ENCODE peak calls at places on chromosomes 12 and 14, in ten cellular contexts. Q, A, R, B, Z, L, V, J, X and U are unnamed samples.

GRCh38 chr12:31507966-31508365 is 83.0 kb downstream of the DENND5B start:
- DNase-seq in Q (no peak), A (no peak), R (no peak), B (no peak), Z (no peak), L (no peak), V (no peak), J (no peak), X (no peak), U (no peak)

GRCh38 chr12:1398673-1399072 is 195.7 kb downstream of the FBXL14 start:
- DNase-seq in Q (no peak), A (no peak), R (peak; percentile 29), B (no peak), Z (no peak), L (no peak), V (no peak), J (no peak), X (no peak), U (no peak)

GRCh38 chr14:90903101-90903500 is 86.9 kb upstream of the TTC7B start:
- DNase-seq in Q (peak; percentile 68), A (peak; percentile 55), R (peak; percentile 49), B (peak; percentile 41), Z (peak; percentile 59), L (no peak), V (peak; percentile 61), J (no peak), X (peak; percentile 58), U (peak; percentile 44)

GRCh38 chr12:118297284-118297683 is 75.4 kb downstream of the TAOK3 start:
- DNase-seq in Q (no peak), A (no peak), R (no peak), B (no peak), Z (no peak), L (no peak), V (no peak), J (no peak), X (no peak), U (no peak)

GRCh38 chr12:90729741-90730140 is 225.2 kb downstream of the CCER1 start:
- DNase-seq in Q (no peak), A (no peak), R (no peak), B (no peak), Z (no peak), L (no peak), V (no peak), J (no peak), X (no peak), U (no peak)

GRCh38 chr12:133221241-133221640 is 14.4 kb downstream of the ANHX start:
- DNase-seq in Q (no peak), A (no peak), R (no peak), B (no peak), Z (no peak), L (no peak), V (no peak), J (no peak), X (no peak), U (no peak)

GRCh38 chr14:53670701-53671100 is 285.9 kb downstream of the BMP4 start:
- DNase-seq in Q (no peak), A (no peak), R (no peak), B (no peak), Z (no peak), L (no peak), V (no peak), J (no peak), X (no peak), U (no peak)

GRCh38 chr12:94640134-94640928 is 10.0 kb downstream of the TMCC3 start:
- DNase-seq in Q (no peak), A (no peak), R (peak; percentile 91), B (no peak), Z (no peak), L (no peak), V (peak; percentile 73), J (peak; percentile 37), X (no peak), U (no peak)

GRCh38 chr12:110249716-110250225 is 31.3 kb upstream of the ATP2A2 start:
- DNase-seq in Q (no peak), A (no peak), R (no peak), B (peak; percentile 32), Z (no peak), L (no peak), V (no peak), J (no peak), X (no peak), U (peak; percentile 68)

GRCh38 chr12:131102493-131102931 is 148.8 kb downstream of the ADGRD1 start:
- DNase-seq in Q (no peak), A (no peak), R (no peak), B (no peak), Z (no peak), L (no peak), V (peak; percentile 3), J (no peak), X (no peak), U (no peak)

GRCh38 chr12:104682790-104683279 is 226.1 kb downstream of the CHST11 start:
- DNase-seq in Q (no peak), A (peak; percentile 74), R (peak; percentile 11), B (no peak), Z (peak; percentile 68), L (no peak), V (peak; percentile 88), J (no peak), X (peak; percentile 56), U (no peak)

GRCh38 chr14:22570132-22570949 is 18.7 kb downstream of the DAD1 start:
- DNase-seq in Q (peak; percentile 86), A (peak; percentile 97), R (peak; percentile 88), B (peak; percentile 77), Z (peak; percentile 85), L (peak; percentile 89), V (peak; percentile 95), J (no peak), X (peak; percentile 86), U (peak; percentile 69)

GRCh38 chr12:116687888-116688287 is 50.0 kb downstream of the SPRING1 start:
- DNase-seq in Q (peak; percentile 22), A (no peak), R (no peak), B (peak; percentile 56), Z (no peak), L (peak; percentile 87), V (no peak), J (no peak), X (peak; percentile 6), U (peak; percentile 67)

GRCh38 chr12:116123511-116124258 is 153.8 kb downstream of the MED13L start:
- DNase-seq in Q (peak; percentile 72), A (no peak), R (no peak), B (peak; percentile 18), Z (no peak), L (no peak), V (peak; percentile 38), J (no peak), X (no peak), U (peak; percentile 95)

GRCh38 chr14:50659327-50659974 is 8.7 kb downstream of the SAV1 start:
- DNase-seq in Q (no peak), A (no peak), R (no peak), B (peak; percentile 34), Z (no peak), L (no peak), V (no peak), J (no peak), X (no peak), U (no peak)

GRCh38 chr12:106227641-106228319 is 20.0 kb downstream of the CKAP4 start:
- DNase-seq in Q (no peak), A (peak; percentile 77), R (no peak), B (no peak), Z (peak; percentile 56), L (no peak), V (peak; percentile 89), J (peak; percentile 72), X (peak; percentile 49), U (no peak)

GRCh38 chr12:26833692-26834168 is 736 bp upstream of the ITPR2 start:
- DNase-seq in Q (peak; percentile 44), A (peak; percentile 32), R (peak; percentile 90), B (no peak), Z (peak; percentile 32), L (peak; percentile 45), V (peak; percentile 50), J (peak; percentile 69), X (peak; percentile 5), U (peak; percentile 33)

DNA sequence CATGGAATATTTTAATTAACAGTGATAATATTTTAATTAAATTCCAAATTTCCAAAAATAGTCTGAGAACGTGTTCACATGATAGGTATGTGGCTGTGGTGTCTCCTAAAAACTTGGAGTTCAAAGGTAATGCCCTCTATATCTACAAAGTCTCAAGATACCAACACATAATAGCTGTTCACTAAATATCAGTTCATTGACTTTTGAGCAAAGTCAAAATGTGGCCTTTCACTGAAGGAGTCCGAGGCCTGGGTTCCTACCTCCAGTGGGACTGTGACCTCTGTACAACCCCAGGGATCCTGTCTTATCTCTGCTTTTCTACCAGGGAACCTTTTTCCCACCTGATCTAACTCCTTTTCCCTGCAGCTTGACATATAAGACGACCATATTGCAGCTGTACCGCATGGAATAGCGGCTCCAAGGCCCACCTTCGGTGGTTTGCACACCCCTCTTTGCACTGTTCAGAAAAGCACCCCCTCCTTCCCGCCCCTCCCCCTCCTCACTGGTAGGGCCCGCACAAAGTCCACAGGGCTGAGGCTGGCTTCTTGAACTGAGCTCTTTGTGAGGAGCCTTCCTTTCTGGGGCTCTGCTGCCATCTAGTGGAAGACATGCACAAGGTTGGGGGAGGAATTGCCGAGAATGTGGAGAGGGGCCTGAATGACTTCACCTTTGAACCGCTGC is 3.1 kb downstream of the CCND2 start:
- DNase-seq in Q (peak; percentile 96), A (peak; percentile 83), R (peak; percentile 90), B (peak; percentile 90), Z (peak; percentile 87), L (no peak), V (peak; percentile 92), J (peak; percentile 88), X (peak; percentile 85), U (peak; percentile 98)
- H3K27me3 ChIP-seq in Q (peaks cover 2% of the 10 kb centered on the region), A (no peaks in the 10 kb centered on the region), R (no peaks in the 10 kb centered on the region), B (no peaks in the 10 kb centered on the region), Z (no peaks in the 10 kb centered on the region), L (no peaks in the 10 kb centered on the region), V (no peaks in the 10 kb centered on the region), J (no peaks in the 10 kb centered on the region), X (no peaks in the 10 kb centered on the region), U (no peaks in the 10 kb centered on the region)

GRCh38 chr12:32604565-32604964 is 74.5 kb upstream of the DNM1L start:
- DNase-seq in Q (no peak), A (no peak), R (no peak), B (no peak), Z (no peak), L (no peak), V (no peak), J (no peak), X (no peak), U (no peak)
- H3K27ac ChIP-seq in Q (no peak overlapping the region), A (no peak overlapping the region), R (no peak overlapping the region), B (no peak overlapping the region), Z (no peak overlapping the region), L (no peak overlapping the region), V (no peak overlapping the region), J (no peak overlapping the region), X (no peak overlapping the region), U (no peak overlapping the region)

DNA sequence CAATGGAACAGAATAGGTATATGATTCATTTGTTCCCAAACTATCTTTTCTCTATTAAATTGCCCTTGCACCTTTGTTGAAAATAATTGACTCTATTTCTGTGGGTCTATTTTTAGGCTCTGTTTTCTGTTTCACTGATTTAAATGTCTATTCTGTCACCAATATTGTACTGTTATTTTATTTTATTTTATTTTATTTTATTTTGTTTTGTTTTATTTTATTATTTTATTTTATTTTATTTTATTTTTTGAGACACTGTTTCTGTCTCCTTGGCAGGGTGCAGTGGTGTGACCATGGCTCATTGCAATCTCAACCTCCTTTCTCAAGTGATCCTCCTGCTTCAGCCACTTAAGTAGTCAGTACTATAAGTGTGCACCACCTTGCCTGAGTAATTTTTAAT is 34.9 kb downstream of the OR4N2 start:
- DNase-seq in Q (no peak), A (no peak), R (no peak), B (no peak), Z (no peak), L (no peak), V (no peak), J (no peak), X (no peak), U (no peak)
- H3K9me3 ChIP-seq in Q (no peaks in the 10 kb centered on the region), A (no peaks in the 10 kb centered on the region), R (no peaks in the 10 kb centered on the region), B (no peaks in the 10 kb centered on the region), Z (no peaks in the 10 kb centered on the region), L (peaks cover 23% of the 10 kb centered on the region), V (no peaks in the 10 kb centered on the region), J (no peaks in the 10 kb centered on the region), X (peaks cover 4% of the 10 kb centered on the region), U (no peaks in the 10 kb centered on the region)

GRCh38 chr14:36646664-36647416 is 14.8 kb upstream of the PAX9 start:
- DNase-seq in Q (no peak), A (no peak), R (no peak), B (no peak), Z (no peak), L (no peak), V (no peak), J (no peak), X (no peak), U (no peak)
- H3K27me3 ChIP-seq in Q (peaks cover 90% of the 10 kb centered on the region), A (peaks cover 5% of the 10 kb centered on the region), R (no peaks in the 10 kb centered on the region), B (peaks cover 97% of the 10 kb centered on the region), Z (peaks cover 11% of the 10 kb centered on the region), L (peaks cover 57% of the 10 kb centered on the region), V (peaks cover 31% of the 10 kb centered on the region), J (peaks cover 56% of the 10 kb centered on the region), X (peaks cover 78% of the 10 kb centered on the region), U (no peaks in the 10 kb centered on the region)